ENCODE peak calls at places on chromosomes 12 and 14, in eight cellular contexts. D, E, J, Y, H, I, K and W are unnamed samples.

GRCh38 chr14:105884808-105885281 is 358.5 kb downstream of the TMEM121 start:
- DNase-seq in D (no peak), J (no peak), H (peak), E (no peak), Y (no peak), K (peak), I (no peak), W (peak)

GRCh38 chr14:61179061-61179675 is 102.0 kb downstream of the TMEM30B start:
- DNase-seq in I (no peak), D (peak), J (no peak), E (no peak), H (no peak), Y (peak), K (no peak), W (no peak)

GRCh38 chr12:106358410-106359241 is 1.1 kb downstream of the POLR3B start:
- DNase-seq in J (no peak), D (peak), H (no peak), E (peak), K (peak), I (no peak), Y (peak), W (no peak)

GRCh38 chr14:83887871-83888270 is 1642.1 kb upstream of the FLRT2 start:
- DNase-seq in I (no peak), J (no peak), Y (no peak), K (no peak), D (no peak), E (no peak), H (no peak), W (no peak)

GRCh38 chr12:14828896-14829295 is 14.4 kb downstream of the ART4 start:
- DNase-seq in K (no peak), H (no peak), E (no peak), J (peak), I (no peak), D (peak), Y (peak), W (no peak)

GRCh38 chr12:78194448-78194847 is 363.8 kb downstream of the NAV3 start:
- DNase-seq in K (no peak), H (no peak), I (no peak), J (no peak), D (peak), E (peak), Y (peak), W (no peak)

GRCh38 chr14:21086908-21087293 is 11.6 kb downstream of the ZNF219 start:
- DNase-seq in K (no peak), D (no peak), J (no peak), H (no peak), E (no peak), Y (no peak), I (no peak), W (no peak)

GRCh38 chr14:21647380-21647779 is 6.3 kb upstream of the OR4E2 start:
- DNase-seq in I (no peak), K (no peak), Y (peak), D (no peak), J (no peak), E (no peak), H (no peak), W (no peak)

GRCh38 chr14:102898776-102899515 is 23.5 kb upstream of the AMN start:
- DNase-seq in D (no peak), H (no peak), Y (no peak), K (no peak), E (no peak), J (no peak), I (no peak), W (no peak)

GRCh38 chr12:6532927-6533652 is 1.2 kb upstream of the GAPDH start:
- DNase-seq in E (no peak), I (peak), K (peak), H (no peak), D (peak), J (peak), Y (peak), W (no peak)

GRCh38 chr14:91128699-91129098 is 14.8 kb downstream of the DGLUCY start:
- DNase-seq in H (no peak), K (no peak), E (no peak), I (no peak), Y (no peak), J (no peak), D (no peak), W (no peak)

GRCh38 chr12:65891219-65891618 is 66.9 kb downstream of the HMGA2 start:
- DNase-seq in I (no peak), K (no peak), E (no peak), D (peak), H (no peak), Y (peak), J (no peak), W (no peak)

GRCh38 chr14:20412876-20413784 is at the start of gene TEP1:
- DNase-seq in H (peak), K (peak), D (peak), I (peak), E (no peak), J (peak), Y (peak), W (peak)

GRCh38 chr12:91009319-91009950 is 4.7 kb upstream of the EPYC start:
- DNase-seq in H (no peak), D (peak), E (no peak), Y (peak), K (no peak), J (peak), I (no peak), W (no peak)

GRCh38 chr12:6966351-6966750 is 4.1 kb downstream of the PHB2 start:
- DNase-seq in J (peak), H (no peak), D (no peak), K (no peak), E (no peak), Y (no peak), I (no peak), W (no peak)

GRCh38 chr12:78864483-78865296 is at the start of gene SYT1:
- DNase-seq in D (peak), Y (peak), I (peak), J (peak), H (no peak), K (peak), E (peak), W (peak)

GRCh38 chr12:4241592-4241991 is 32.0 kb upstream of the CCND2 start:
- DNase-seq in E (no peak), H (no peak), J (no peak), D (no peak), Y (no peak), I (no peak), K (no peak), W (no peak)

GRCh38 chr12:113161415-113162016 is 12.0 kb downstream of the CFAP73 start:
- DNase-seq in I (peak), E (no peak), J (no peak), Y (no peak), D (no peak), K (no peak), H (no peak), W (no peak)

GRCh38 chr14:33210304-33210703 is 271.6 kb downstream of the NPAS3 start:
- DNase-seq in I (peak), K (no peak), D (peak), Y (peak), J (peak), H (no peak), E (no peak), W (no peak)

GRCh38 chr14:64324461-64325255 is 30.5 kb upstream of the ESR2 start:
- DNase-seq in Y (peak), J (no peak), E (peak), D (peak), K (no peak), H (no peak), I (no peak), W (no peak)

GRCh38 chr14:76514599-76514998 is 138.7 kb downstream of the ESRRB start:
- DNase-seq in D (peak), E (no peak), H (no peak), I (no peak), Y (peak), K (no peak), J (no peak), W (no peak)

GRCh38 chr12:26863515-26863914 is 30.5 kb upstream of the ITPR2 start:
- DNase-seq in K (no peak), H (no peak), Y (peak), J (peak), D (peak), I (no peak), E (no peak), W (no peak)

GRCh38 chr12:42140901-42141300 is 3.8 kb downstream of the GXYLT1 start:
- DNase-seq in K (no peak), D (peak), H (no peak), E (no peak), I (no peak), Y (peak), J (no peak), W (no peak)

GRCh38 chr14:54147285-54147684 is 190.7 kb upstream of the BMP4 start:
- DNase-seq in D (no peak), J (no peak), H (no peak), E (no peak), K (no peak), I (no peak), Y (peak), W (no peak)

GRCh38 chr12:42482086-42482819 is 107.3 kb downstream of the PRICKLE1 start:
- DNase-seq in D (peak), Y (peak), I (no peak), E (no peak), J (no peak), K (peak), H (no peak), W (no peak)

GRCh38 chr14:90968025-90968424 is 92.4 kb downstream of the RPS6KA5 start:
- DNase-seq in D (peak), H (no peak), I (no peak), E (no peak), J (no peak), K (no peak), Y (no peak), W (no peak)

GRCh38 chr12:55728185-55728931 is 451 bp downstream of the CD63 start:
- DNase-seq in E (no peak), Y (peak), I (no peak), H (peak), D (peak), J (no peak), K (peak), W (no peak)

GRCh38 chr12:3034067-3034750 is 43.0 kb upstream of the TSPAN9 start:
- DNase-seq in H (no peak), I (peak), J (peak), D (peak), E (peak), Y (peak), K (peak), W (no peak)

GRCh38 chr12:102474438-102475064 is 5.8 kb downstream of the IGF1 start:
- DNase-seq in H (no peak), D (no peak), E (no peak), Y (peak), K (no peak), J (no peak), I (no peak), W (no peak)

GRCh38 chr12:32512379-32512778 is 113.0 kb downstream of the FGD4 start:
- DNase-seq in E (no peak), H (no peak), K (no peak), D (no peak), J (peak), I (no peak), Y (no peak), W (no peak)

GRCh38 chr14:36383674-36384421 is 63.4 kb upstream of the MBIP start:
- DNase-seq in J (no peak), E (no peak), D (no peak), H (no peak), K (peak), I (no peak), Y (no peak), W (no peak)

GRCh38 chr14:90554341-90554740 is 157.5 kb downstream of the CALM1 start:
- DNase-seq in E (no peak), H (no peak), K (no peak), Y (no peak), J (no peak), I (no peak), D (no peak), W (no peak)

GRCh38 chr12:2752676-2753371 is 41.9 kb upstream of the FKBP4 start:
- DNase-seq in I (peak), D (peak), E (peak), Y (peak), H (peak), K (peak), J (peak), W (peak)

GRCh38 chr12:94148841-94149780 is 734 bp downstream of the PLXNC1 start:
- DNase-seq in I (no peak), Y (peak), E (no peak), D (peak), K (peak), H (peak), J (peak), W (peak)

GRCh38 chr14:21191809-21192446 is 36.1 kb upstream of the OR5AU1 start:
- DNase-seq in J (peak), E (no peak), Y (no peak), D (peak), I (peak), K (peak), H (peak), W (peak)

GRCh38 chr12:120361506-120362208 is 7.3 kb downstream of the MSI1 start:
- DNase-seq in D (peak), J (no peak), K (peak), H (no peak), Y (peak), E (no peak), I (peak), W (peak)

GRCh38 chr14:68475802-68476201 is 317.1 kb downstream of the ZFP36L1 start:
- DNase-seq in I (no peak), J (no peak), D (no peak), E (no peak), H (no peak), Y (no peak), K (no peak), W (no peak)
- TF ChIP-seq CTCF in I (no peak), J (no peak), D (no peak), E (no peak), H (no peak), Y (no peak), K (no peak), W (no peak)

GRCh38 chr12:40020261-40020691 is 85.6 kb downstream of the SLC2A13 start:
- DNase-seq in H (no peak), E (no peak), K (no peak), I (no peak), J (no peak), D (no peak), Y (no peak), W (no peak)

GRCh38 chr12:40013847-40014246 is 92.0 kb downstream of the SLC2A13 start:
- DNase-seq in Y (no peak), H (no peak), J (no peak), K (no peak), I (no peak), E (no peak), D (no peak), W (no peak)

GRCh38 chr12:40015360-40015759 is 90.5 kb downstream of the SLC2A13 start:
- DNase-seq in H (no peak), Y (no peak), K (no peak), D (no peak), E (no peak), J (no peak), I (no peak), W (no peak)

GRCh38 chr12:40016960-40017359 is 88.9 kb downstream of the SLC2A13 start:
- DNase-seq in H (no peak), E (no peak), Y (peak), J (no peak), I (no peak), D (peak), K (no peak), W (no peak)

GRCh38 chr12:40017488-40017887 is 88.4 kb downstream of the SLC2A13 start:
- DNase-seq in I (no peak), H (no peak), Y (no peak), J (no peak), K (no peak), D (peak), E (no peak), W (no peak)
- TF ChIP-seq CTCF in I (no peak), H (no peak), Y (no peak), J (no peak), K (no peak), D (no peak), E (no peak), W (no peak)

GRCh38 chr14:97978336-97978735 is 1181.2 kb downstream of the VRK1 start:
- DNase-seq in J (no peak), Y (no peak), I (peak), H (peak), D (peak), E (no peak), K (peak), W (peak)
- TF ChIP-seq CTCF in J (no peak), Y (no peak), I (peak), H (peak), D (no peak), E (no peak), K (peak), W (peak)

GRCh38 chr12:108563804-108564151 is 1.4 kb downstream of the ISCU start:
- DNase-seq in H (no peak), I (no peak), J (no peak), D (no peak), Y (no peak), E (no peak), K (no peak), W (no peak)
- TF ChIP-seq CTCF in H (no peak), I (no peak), J (no peak), D (no peak), Y (no peak), E (no peak), K (no peak), W (no peak)

GRCh38 chr12:110666892-110667291 is 22.0 kb downstream of the HVCN1 start:
- DNase-seq in Y (no peak), J (no peak), K (no peak), I (no peak), H (no peak), E (no peak), D (no peak), W (no peak)

GRCh38 chr12:110670161-110670701 is 18.7 kb downstream of the HVCN1 start:
- DNase-seq in Y (no peak), E (no peak), I (no peak), K (no peak), D (no peak), J (peak), H (no peak), W (no peak)

GRCh38 chr12:110669193-110669502 is 19.8 kb downstream of the HVCN1 start:
- DNase-seq in Y (no peak), H (no peak), I (no peak), K (no peak), D (no peak), E (no peak), J (no peak), W (no peak)

GRCh38 chr12:110667671-110668070 is 21.2 kb downstream of the HVCN1 start:
- DNase-seq in I (no peak), Y (no peak), D (no peak), J (no peak), H (no peak), K (no peak), E (no peak), W (no peak)

GRCh38 chr12:110668480-110669192 is 20.3 kb downstream of the HVCN1 start:
- DNase-seq in I (no peak), Y (no peak), H (no peak), D (no peak), E (no peak), K (no peak), J (no peak), W (no peak)
- TF ChIP-seq CTCF in I (no peak), Y (no peak), H (no peak), D (no peak), E (no peak), K (no peak), J (no peak), W (no peak)

DNA sequence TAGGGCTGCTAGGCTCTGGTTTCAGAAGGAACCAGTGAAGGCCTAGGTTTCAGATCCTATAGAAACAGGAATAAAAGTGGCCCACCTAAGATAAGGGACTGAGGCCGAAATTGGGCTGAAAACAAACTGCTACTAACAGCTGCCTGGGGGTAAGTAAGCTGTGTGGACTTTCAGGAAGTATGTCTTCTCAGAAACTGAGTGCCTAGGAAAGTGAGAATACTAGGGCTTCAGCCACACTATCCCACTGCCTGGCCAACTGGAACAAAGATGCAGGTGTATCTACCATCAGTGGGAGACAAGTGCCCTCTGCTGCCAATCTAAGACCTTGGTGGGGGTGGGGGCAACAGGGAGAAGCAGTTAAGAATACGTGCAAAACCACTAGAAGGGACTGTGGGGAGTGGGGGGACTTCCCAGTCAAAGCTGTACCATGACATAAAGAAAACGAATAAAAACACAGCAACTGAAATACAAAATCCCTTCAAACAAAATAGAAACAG is 82.5 kb downstream of the MED13L start:
- DNase-seq in J (peak), I (no peak), E (no peak), Y (no peak), H (no peak), D (no peak), K (no peak), W (no peak)
- TF ChIP-seq CTCF in J (peak), I (no peak), E (no peak), Y (no peak), H (no peak), D (no peak), K (no peak), W (no peak)

GRCh38 chr12:43676183-43676813 is 82.3 kb downstream of the PUS7L start:
- DNase-seq in I (peak), E (no peak), H (no peak), K (no peak), J (peak), Y (peak), D (peak), W (no peak)
- TF ChIP-seq CTCF in I (peak), E (peak), H (peak), K (peak), J (peak), Y (peak), D (peak), W (peak)

DNA sequence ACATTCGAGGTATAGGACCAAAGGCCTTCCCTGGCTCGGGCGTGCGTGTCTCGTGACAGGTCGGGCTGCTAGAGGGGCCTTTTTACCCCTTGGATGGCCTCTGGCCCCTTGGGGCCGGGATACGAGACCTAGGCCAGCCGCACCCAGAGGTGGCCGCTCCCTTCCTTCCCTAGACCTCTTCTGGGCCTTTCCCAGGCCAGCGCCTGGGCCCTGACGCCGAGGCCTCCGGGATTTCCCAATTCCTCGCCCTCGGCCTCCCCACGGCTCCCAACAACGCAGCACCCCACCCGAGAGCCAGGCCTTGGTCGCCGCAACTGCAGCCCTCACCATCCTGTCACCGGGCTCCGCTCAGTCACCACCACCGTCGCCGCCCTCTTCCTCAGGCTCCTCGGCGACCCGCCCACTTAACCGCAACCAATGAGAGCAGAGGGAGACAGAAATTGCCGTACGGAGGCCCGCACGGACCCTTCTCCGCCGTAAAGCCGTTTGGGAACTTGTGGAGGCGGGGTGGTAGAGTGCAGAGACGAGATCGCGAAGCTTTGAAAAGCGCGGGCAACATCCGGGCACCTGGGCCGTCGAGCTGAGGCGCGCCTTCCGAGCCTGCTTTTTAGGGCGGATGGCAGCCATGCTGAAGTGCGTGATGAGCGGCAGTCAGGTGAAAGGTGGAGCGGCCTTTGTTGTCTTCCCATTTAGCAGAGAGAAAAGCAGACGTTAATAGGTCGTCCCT is at the start of the genes RAD9B and VPS29:
- DNase-seq in E (peak), J (peak), D (peak), Y (peak), I (peak), H (peak), K (peak), W (peak)
- TF ChIP-seq CTCF in E (no peak), J (no peak), D (no peak), Y (no peak), I (no peak), H (no peak), K (no peak), W (no peak)